ENCODE peak calls at places on chromosomes 1 and 21, in five cellular contexts. G is HEK293T, B is HepG2, R is NT2/D1, E is H1. D is an unnamed sample.

GRCh38 chr1:145897969-145898368 is 11.9 kb downstream of the ITGA10 start:
- DNase-seq in B (peak), G (no peak), E (no peak), R (no peak), D (no peak)

GRCh38 chr1:44632511-44633072 is 41.7 kb downstream of the TMEM53 start:
- DNase-seq in G (no peak), B (no peak), E (no peak), R (no peak), D (no peak)

GRCh38 chr1:44853201-44853600 is 10.1 kb upstream of the PTCH2 start:
- DNase-seq in B (no peak), R (no peak), G (no peak), E (no peak), D (no peak)

GRCh38 chr1:168135982-168136708 is 585 bp downstream of the GPR161 start:
- DNase-seq in E (peak), G (no peak), R (peak), B (no peak), D (no peak)

GRCh38 chr1:235343726-235344125 is 15.4 kb downstream of the GGPS1 start:
- DNase-seq in R (no peak), G (no peak), E (no peak), B (no peak), D (no peak)

GRCh38 chr1:71850936-71851335 is 431.4 kb downstream of the NEGR1 start:
- DNase-seq in G (no peak), R (no peak), E (no peak), B (no peak), D (no peak)

GRCh38 chr1:175234639-175235038 is 42.1 kb upstream of the KIAA0040 start:
- DNase-seq in G (no peak), R (no peak), E (no peak), B (no peak), D (no peak)

GRCh38 chr1:203217139-203217621 is 12.3 kb downstream of the CHIT1 start:
- DNase-seq in R (no peak), E (peak), B (no peak), G (no peak), D (no peak)

GRCh38 chr1:198741744-198742143 is 102.9 kb downstream of the PTPRC start:
- DNase-seq in G (no peak), E (no peak), R (peak), B (no peak), D (no peak)

GRCh38 chr21:33898546-33898945 is 17.1 kb downstream of the ATP5PO start:
- DNase-seq in R (no peak), E (no peak), G (no peak), B (no peak), D (no peak)

GRCh38 chr1:227357229-227358078 is 39.2 kb upstream of the CDC42BPA start:
- DNase-seq in G (peak), B (peak), E (peak), R (peak), D (no peak)

GRCh38 chr1:9687876-9688582 is 36.5 kb downstream of the PIK3CD start:
- DNase-seq in E (peak), G (peak), R (no peak), B (no peak), D (no peak)

GRCh38 chr1:92599184-92599583 is 112.5 kb upstream of the GFI1 start:
- DNase-seq in G (no peak), E (no peak), B (peak), R (no peak), D (no peak)

GRCh38 chr1:156865865-156866678 is 5.4 kb downstream of the NTRK1 start:
- DNase-seq in G (no peak), E (no peak), B (no peak), R (no peak), D (no peak)

GRCh38 chr1:33143698-33144097 is 38.1 kb downstream of the TRIM62 start:
- DNase-seq in E (no peak), B (no peak), R (no peak), G (no peak), D (no peak)

GRCh38 chr1:175062339-175062738 is 5.3 kb upstream of the TNN start:
- DNase-seq in B (no peak), E (no peak), G (no peak), R (no peak), D (no peak)

GRCh38 chr1:119958223-119958622 is 61.9 kb upstream of the ADAM30 start:
- DNase-seq in B (peak), G (no peak), E (no peak), R (no peak), D (no peak)

GRCh38 chr1:11180342-11180744 is 8.8 kb upstream of the ANGPTL7 start:
- DNase-seq in R (no peak), E (no peak), B (no peak), G (no peak), D (no peak)

GRCh38 chr1:16162163-16162822 is 6.4 kb upstream of the EPHA2 start:
- DNase-seq in R (no peak), G (no peak), E (peak), B (no peak), D (no peak)

GRCh38 chr21:44918581-44919033 is 2.1 kb downstream of the ITGB2 start:
- DNase-seq in R (no peak), G (no peak), B (no peak), E (peak), D (no peak)

GRCh38 chr1:115454835-115455511 is 116.9 kb upstream of the NGF start:
- DNase-seq in B (no peak), E (no peak), R (no peak), G (no peak), D (no peak)

GRCh38 chr1:44637590-44638411 is 36.5 kb downstream of the TMEM53 start:
- DNase-seq in G (no peak), B (no peak), E (no peak), R (no peak), D (no peak)

GRCh38 chr1:99806882-99807281 is 40.4 kb upstream of the FRRS1 start:
- DNase-seq in G (no peak), R (no peak), B (no peak), E (no peak), D (no peak)

GRCh38 chr1:205477759-205478247 is 22.0 kb upstream of the BLACAT1 start:
- DNase-seq in B (no peak), G (no peak), R (no peak), E (no peak), D (no peak)

GRCh38 chr1:244137725-244138124 is 86.6 kb downstream of the ZBTB18 start:
- DNase-seq in E (no peak), B (no peak), R (no peak), G (no peak), D (no peak)

GRCh38 chr1:98177751-98178150 is 256.9 kb upstream of the DPYD start:
- DNase-seq in R (no peak), B (no peak), E (no peak), G (no peak), D (no peak)

GRCh38 chr1:160062134-160062533 is 7.8 kb downstream of the KCNJ10 start:
- DNase-seq in E (no peak), R (no peak), G (no peak), B (no peak), D (no peak)

GRCh38 chr1:21685944-21686678 is 17.0 kb upstream of the RAP1GAP start:
- DNase-seq in G (no peak), R (no peak), E (no peak), B (no peak), D (no peak)

GRCh38 chr21:41582298-41582840 is 74.4 kb upstream of the TMPRSS2 start:
- DNase-seq in E (no peak), B (no peak), R (no peak), G (no peak), D (no peak)

GRCh38 chr1:224127925-224128819 is 14.3 kb downstream of the FBXO28 start:
- DNase-seq in B (no peak), E (no peak), G (no peak), R (no peak), D (no peak)

GRCh38 chr1:45685308-45686080 is 839 bp downstream of the GPBP1L1 start:
- DNase-seq in B (no peak), E (no peak), R (no peak), G (no peak), D (no peak)

GRCh38 chr1:53697671-53698380 is 41.1 kb downstream of the GLIS1 start:
- DNase-seq in B (no peak), E (no peak), R (no peak), G (no peak), D (no peak)

GRCh38 chr1:175131100-175131499 is 61.5 kb downstream of the KIAA0040 start:
- DNase-seq in B (no peak), R (no peak), E (no peak), G (no peak), D (no peak)

GRCh38 chr1:96741335-96741734 is 19.8 kb downstream of the PTBP2 start:
- DNase-seq in G (no peak), B (no peak), R (no peak), E (no peak), D (no peak)

GRCh38 chr1:1778827-1779675 is 781 bp upstream of the NADK start:
- DNase-seq in G (peak), B (peak), E (peak), R (peak), D (peak)
- TF ChIP-seq SUZ12 in G (no peak), B (no peak), E (no peak), R (no peak), D (no peak)

DNA sequence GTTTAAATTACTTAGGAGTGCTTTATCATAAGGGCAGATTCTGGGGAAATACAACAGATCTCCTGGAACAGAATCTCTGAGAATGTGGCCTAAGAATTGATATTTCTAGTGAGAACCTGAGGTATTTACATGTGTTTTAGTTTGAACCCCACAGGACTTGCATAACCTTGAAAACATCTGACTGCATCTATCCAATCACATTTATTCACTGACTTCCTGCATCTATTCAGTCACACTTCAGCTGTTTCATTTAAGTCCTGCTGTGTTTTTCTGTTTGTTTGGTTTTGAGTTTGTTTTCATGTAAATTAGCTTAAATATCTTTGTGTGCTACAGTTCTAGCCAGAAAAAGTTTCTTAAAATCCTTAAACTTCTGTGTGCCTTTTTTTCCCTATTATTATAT is 1260.7 kb downstream of the PLA2G4A start:
- DNase-seq in R (peak), G (no peak), E (no peak), B (no peak), D (no peak)
- TF ChIP-seq SUZ12 in R (no peak), G (no peak), E (no peak), B (no peak), D (no peak)

GRCh38 chr21:46366091-46366490 is 42.1 kb downstream of the PCNT start:
- DNase-seq in B (no peak), E (no peak), R (no peak), G (no peak), D (no peak)
- TF ChIP-seq SUZ12 in B (no peak), E (no peak), R (no peak), G (no peak), D (no peak)

GRCh38 chr1:180548686-180549326 is 10.0 kb upstream of the OVAAL start:
- DNase-seq in R (no peak), E (no peak), G (peak), B (no peak), D (no peak)
- TF ChIP-seq SUZ12 in R (no peak), E (no peak), G (no peak), B (no peak), D (no peak)

GRCh38 chr1:110265186-110265585 is 55.1 kb downstream of the KCNC4 start:
- DNase-seq in B (no peak), G (no peak), E (no peak), R (no peak), D (no peak)

GRCh38 chr1:110272045-110272444 is 61.9 kb downstream of the KCNC4 start:
- DNase-seq in G (no peak), E (no peak), R (no peak), B (peak), D (no peak)

GRCh38 chr1:110264430-110264829 is 54.3 kb downstream of the KCNC4 start:
- DNase-seq in G (no peak), R (no peak), E (no peak), B (no peak), D (no peak)

GRCh38 chr1:110262846-110263631 is 52.9 kb downstream of the KCNC4 start:
- DNase-seq in R (no peak), B (no peak), E (no peak), G (no peak), D (no peak)

DNA sequence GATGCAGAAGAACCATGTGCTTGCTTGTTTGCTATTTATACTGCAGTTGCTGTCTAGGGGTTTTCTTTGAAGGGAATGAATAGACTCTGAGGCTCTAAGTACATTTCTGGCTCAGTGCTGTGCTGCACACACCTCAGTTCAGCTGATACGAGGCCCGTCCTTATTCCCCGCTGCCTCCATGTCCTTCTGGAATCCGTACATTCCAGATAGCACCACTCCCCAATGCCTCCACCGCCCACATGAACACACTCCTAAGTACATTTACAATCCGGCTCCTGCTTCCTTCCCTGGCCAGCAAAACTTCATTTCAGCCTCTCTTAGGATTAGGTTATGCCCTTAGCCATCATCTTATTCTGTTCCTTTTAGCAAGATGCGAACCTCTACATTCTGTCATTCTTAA is 57.1 kb downstream of the KCNC4 start:
- DNase-seq in R (no peak), E (no peak), G (no peak), B (no peak), D (no peak)
- TF ChIP-seq SUZ12 in R (no peak), E (no peak), G (no peak), B (no peak), D (no peak)

GRCh38 chr1:68959631-68960030 is 462.7 kb upstream of the DEPDC1 start:
- DNase-seq in R (no peak), G (no peak), E (no peak), B (no peak), D (no peak)

GRCh38 chr1:68955424-68955823 is 458.5 kb upstream of the DEPDC1 start:
- DNase-seq in B (no peak), G (no peak), R (no peak), E (no peak), D (no peak)

GRCh38 chr1:68961143-68961542 is 464.3 kb upstream of the DEPDC1 start:
- DNase-seq in E (no peak), B (no peak), R (no peak), G (no peak), D (no peak)

GRCh38 chr1:68962711-68963110 is 465.8 kb upstream of the DEPDC1 start:
- DNase-seq in R (no peak), G (no peak), E (no peak), B (no peak), D (no peak)

GRCh38 chr1:68958957-68959356 is 462.1 kb upstream of the DEPDC1 start:
- DNase-seq in R (no peak), E (no peak), G (no peak), B (no peak), D (no peak)
- TF ChIP-seq SUZ12 in R (no peak), E (no peak), G (no peak), B (no peak), D (no peak)

DNA sequence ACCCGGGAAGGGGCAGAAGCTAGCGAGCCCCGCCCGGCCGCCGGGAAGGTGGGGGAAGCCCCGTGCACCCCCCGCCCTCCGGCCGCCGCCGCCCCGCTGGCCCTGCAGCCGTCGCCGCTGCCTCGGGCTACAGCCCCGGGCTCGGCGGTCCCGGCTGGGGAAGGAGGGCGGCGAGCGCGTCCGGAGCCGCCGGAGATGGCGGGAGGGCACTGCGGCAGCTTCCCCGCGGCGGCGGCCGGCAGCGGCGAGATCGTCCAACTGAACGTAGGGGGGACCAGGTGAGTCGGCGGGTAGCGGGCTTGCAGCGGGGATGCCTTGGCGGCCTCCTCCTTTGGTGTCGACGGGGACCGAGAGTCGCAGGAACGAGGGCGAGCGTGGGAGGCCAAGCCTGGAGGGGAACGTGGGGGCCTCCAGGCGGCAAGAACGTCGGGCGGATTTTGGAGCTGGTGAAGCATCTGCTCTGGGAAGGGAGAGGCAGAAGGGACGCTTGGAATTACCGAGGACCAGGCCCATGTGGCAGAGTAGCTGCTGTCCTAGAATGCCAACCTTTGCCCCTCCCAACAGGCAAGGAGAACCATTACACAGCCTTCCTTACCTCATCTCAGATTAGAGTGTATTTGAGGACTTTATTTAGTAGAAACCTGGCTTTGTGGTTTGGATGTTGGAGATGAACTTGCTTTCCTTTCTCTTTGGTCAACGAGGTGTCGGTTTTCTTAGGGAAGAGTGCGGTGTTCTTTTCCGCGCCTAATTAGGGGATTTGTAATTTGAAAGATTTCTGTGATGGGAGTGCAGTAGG is 585 bp downstream of the KCTD3 start:
- DNase-seq in G (peak), B (peak), R (peak), E (peak), D (no peak)
- TF ChIP-seq SUZ12 in G (no peak), B (no peak), R (no peak), E (no peak), D (no peak)

GRCh38 chr1:231631717-231632116 is 5.1 kb downstream of the DISC1 start:
- DNase-seq in B (no peak), R (no peak), E (no peak), G (no peak), D (no peak)
- TF ChIP-seq SUZ12 in B (no peak), R (no peak), E (no peak), G (no peak), D (no peak)

GRCh38 chr1:172835834-172836233 is 176.9 kb downstream of the FASLG start:
- DNase-seq in B (no peak), R (no peak), E (no peak), G (no peak), D (no peak)
- TF ChIP-seq SUZ12 in B (no peak), R (no peak), E (no peak), G (no peak), D (no peak)

D was measured in GM12878.